ENCODE peak calls at places on chromosomes 6 and 20, in six cellular contexts. One of them, this sample, is unnamed.

GRCh38 chr6:139764498-139764986 is 390.1 kb upstream of the CITED2 start:
- DNase-seq in skeletal muscle cell: peak; percentile 99
- DNase-seq in AG08395: peak; percentile 89
- DNase-seq in non-pigmented ciliary epithelial cell: peak; percentile 97
- DNase-seq in AG09319: no peak
- DNase-seq in hypothalamus: no peak
- DNase-seq in this sample: peak; percentile 35

GRCh38 chr20:37886851-37887297 is 16.1 kb upstream of the VSTM2L start:
- DNase-seq in non-pigmented ciliary epithelial cell: no peak
- DNase-seq in AG08395: no peak
- DNase-seq in AG09319: no peak
- DNase-seq in skeletal muscle cell: no peak
- DNase-seq in hypothalamus: no peak
- DNase-seq in this sample: no peak

GRCh38 chr6:136549359-136550044 is 720 bp downstream of the MAP7 start:
- DNase-seq in AG08395: peak; percentile 25
- DNase-seq in AG09319: no peak
- DNase-seq in hypothalamus: peak; percentile 23
- DNase-seq in skeletal muscle cell: no peak
- DNase-seq in non-pigmented ciliary epithelial cell: no peak
- DNase-seq in this sample: no peak

GRCh38 chr6:105596284-105596755 is 193.4 kb upstream of the PREP start:
- DNase-seq in non-pigmented ciliary epithelial cell: peak; percentile 90
- DNase-seq in hypothalamus: no peak
- DNase-seq in skeletal muscle cell: peak; percentile 97
- DNase-seq in AG08395: peak; percentile 87
- DNase-seq in AG09319: peak; percentile 84
- DNase-seq in this sample: no peak

GRCh38 chr6:74510878-74511277 is 695.0 kb downstream of the COL12A1 start:
- DNase-seq in hypothalamus: no peak
- DNase-seq in non-pigmented ciliary epithelial cell: no peak
- DNase-seq in AG08395: no peak
- DNase-seq in AG09319: no peak
- DNase-seq in skeletal muscle cell: no peak
- DNase-seq in this sample: no peak

GRCh38 chr6:32936247-32937152 is 4.3 kb downstream of the HLA-DMB start:
- DNase-seq in AG08395: no peak
- DNase-seq in skeletal muscle cell: no peak
- DNase-seq in hypothalamus: no peak
- DNase-seq in non-pigmented ciliary epithelial cell: no peak
- DNase-seq in AG09319: no peak
- DNase-seq in this sample: no peak

GRCh38 chr6:125512621-125513020 is 210.9 kb upstream of the HDDC2 start:
- DNase-seq in skeletal muscle cell: no peak
- DNase-seq in hypothalamus: no peak
- DNase-seq in AG09319: no peak
- DNase-seq in AG08395: no peak
- DNase-seq in non-pigmented ciliary epithelial cell: no peak
- DNase-seq in this sample: peak; percentile 2

GRCh38 chr6:111838749-111839484 is 34.3 kb downstream of the FYN start:
- DNase-seq in AG08395: no peak
- DNase-seq in skeletal muscle cell: no peak
- DNase-seq in hypothalamus: no peak
- DNase-seq in AG09319: no peak
- DNase-seq in non-pigmented ciliary epithelial cell: no peak
- DNase-seq in this sample: no peak

GRCh38 chr6:22558288-22558882 is 11.0 kb upstream of the HDGFL1 start:
- DNase-seq in AG08395: no peak
- DNase-seq in hypothalamus: no peak
- DNase-seq in non-pigmented ciliary epithelial cell: no peak
- DNase-seq in AG09319: no peak
- DNase-seq in skeletal muscle cell: no peak
- DNase-seq in this sample: no peak

GRCh38 chr6:140379919-140380318 is 1005.5 kb upstream of the CITED2 start:
- DNase-seq in AG08395: peak; percentile 48
- DNase-seq in non-pigmented ciliary epithelial cell: peak; percentile 78
- DNase-seq in AG09319: peak; percentile 67
- DNase-seq in hypothalamus: no peak
- DNase-seq in skeletal muscle cell: no peak
- DNase-seq in this sample: no peak

GRCh38 chr6:106748547-106749207 is 119.3 kb downstream of the QRSL1 start:
- DNase-seq in AG08395: no peak
- DNase-seq in non-pigmented ciliary epithelial cell: no peak
- DNase-seq in AG09319: no peak
- DNase-seq in skeletal muscle cell: no peak
- DNase-seq in hypothalamus: no peak
- DNase-seq in this sample: no peak

GRCh38 chr6:141029908-141030307 is 1102.8 kb upstream of the GJE1 start:
- DNase-seq in hypothalamus: no peak
- DNase-seq in AG09319: no peak
- DNase-seq in AG08395: no peak
- DNase-seq in skeletal muscle cell: no peak
- DNase-seq in non-pigmented ciliary epithelial cell: no peak
- DNase-seq in this sample: no peak

This sample was measured in GM12864.